ENCODE peak calls at places on chromosomes 6 and 20, in seven cellular contexts. X is SK-N-SH, U is HCT116, E is GM12878, Q is K562, N is HepG2, F is Panc1. D is an unnamed sample.

GRCh38 chr20:3077618-3078134 is 6.3 kb downstream of the OXT start:
- DNase-seq in X (no peak), U (no peak), E (no peak), Q (peak; percentile 61), N (no peak), F (no peak), D (no peak)

GRCh38 chr6:2688416-2689064 is 62.2 kb downstream of the MYLK4 start:
- DNase-seq in X (no peak), U (no peak), E (no peak), Q (no peak), N (peak; percentile 23), F (no peak), D (no peak)

GRCh38 chr6:122580731-122581130 is 29.5 kb upstream of the PKIB start:
- DNase-seq in X (no peak), U (peak; percentile 15), E (no peak), Q (no peak), N (peak; percentile 4), F (no peak), D (no peak)

GRCh38 chr6:153231048-153231635 is 100.1 kb upstream of the RGS17 start:
- DNase-seq in X (peak; percentile 51), U (peak; percentile 52), E (no peak), Q (peak; percentile 14), N (peak; percentile 40), F (peak; percentile 43), D (peak; percentile 58)

GRCh38 chr6:35581633-35582032 is 68.9 kb upstream of the TULP1 start:
- DNase-seq in X (no peak), U (no peak), E (no peak), Q (no peak), N (no peak), F (no peak), D (peak; percentile 26)

GRCh38 chr6:63805808-63806572 is 170.4 kb downstream of the PHF3 start:
- DNase-seq in X (peak; percentile 4), U (no peak), E (no peak), Q (no peak), N (peak; percentile 84), F (peak; percentile 92), D (no peak)

GRCh38 chr6:44193307-44193910 is 23.3 kb upstream of the MYMX start:
- DNase-seq in X (no peak), U (no peak), E (no peak), Q (no peak), N (no peak), F (no peak), D (no peak)

GRCh38 chr6:113103618-113104390 is 753.3 kb upstream of the MARCKS start:
- DNase-seq in X (no peak), U (no peak), E (no peak), Q (no peak), N (no peak), F (no peak), D (no peak)

DNA sequence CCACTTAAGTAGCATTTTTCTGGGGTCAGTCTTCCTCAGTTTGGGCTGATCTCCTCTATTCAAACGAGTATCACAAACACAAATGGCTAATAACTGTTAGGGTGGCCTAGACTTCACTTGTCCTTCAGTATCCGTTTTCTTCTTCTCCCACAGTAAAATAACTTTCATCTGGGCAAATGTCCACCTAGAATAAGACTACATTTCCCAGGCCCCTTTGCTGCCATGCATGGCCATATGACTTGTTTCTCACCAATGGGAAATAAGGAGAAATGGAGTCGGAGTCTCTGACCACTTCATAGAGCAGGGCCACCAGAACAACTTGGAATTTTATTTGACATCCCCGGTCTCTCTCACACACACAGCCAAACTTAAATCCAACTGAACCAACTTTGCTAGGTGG is 51.4 kb downstream of the SULF2 start:
- DNase-seq in X (no peak), U (no peak), E (no peak), Q (peak; percentile 44), N (no peak), F (no peak), D (no peak)
- TF ChIP-seq SIN3A in X (no peak), U (no peak), E (no peak), Q (no peak), N (no peak), F (no peak), D (no peak)

DNA sequence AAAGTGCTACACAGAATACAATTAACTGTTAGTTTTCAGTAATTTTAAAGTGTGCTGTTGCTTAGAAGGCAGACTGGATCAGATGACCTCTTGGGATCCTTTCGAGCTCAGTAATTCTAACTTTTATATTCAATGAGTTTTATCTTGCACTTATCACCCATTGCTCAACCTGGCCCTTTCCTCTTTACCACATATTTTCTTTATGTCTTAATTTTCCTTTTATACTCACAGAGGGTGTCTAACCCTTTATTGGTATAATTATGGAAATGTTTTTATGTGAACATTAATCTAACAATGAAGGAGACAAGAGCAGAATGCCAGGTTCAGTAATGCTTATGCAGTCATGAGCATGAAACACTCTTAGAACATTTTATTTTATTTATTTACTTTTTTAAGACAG is 39.7 kb upstream of the CARMIL1 start:
- DNase-seq in X (no peak), U (no peak), E (no peak), Q (no peak), N (no peak), F (no peak), D (no peak)
- TF ChIP-seq SIN3A in X (no peak), U (no peak), E (no peak), Q (no peak), N (no peak), F (no peak), D (no peak)

GRCh38 chr6:119426619-119427018 is 77.1 kb upstream of the MAN1A1 start:
- DNase-seq in X (no peak), U (no peak), E (no peak), Q (no peak), N (no peak), F (no peak), D (no peak)
- TF ChIP-seq SIN3A in X (no peak), U (no peak), E (no peak), Q (no peak), N (no peak), F (no peak), D (no peak)

GRCh38 chr6:37913210-37913609 is 93.7 kb downstream of the ZFAND3 start:
- DNase-seq in X (no peak), U (no peak), E (no peak), Q (no peak), N (no peak), F (no peak), D (no peak)
- TF ChIP-seq SIN3A in X (no peak), U (no peak), E (no peak), Q (no peak), N (no peak), F (no peak), D (no peak)

GRCh38 chr20:17734374-17734773 is 34.6 kb downstream of the BANF2 start:
- DNase-seq in X (no peak), U (no peak), E (no peak), Q (no peak), N (no peak), F (no peak), D (no peak)

GRCh38 chr20:17732907-17733521 is 33.2 kb downstream of the BANF2 start:
- DNase-seq in X (no peak), U (no peak), E (no peak), Q (no peak), N (no peak), F (no peak), D (no peak)

GRCh38 chr20:17733781-17734304 is 34.1 kb downstream of the BANF2 start:
- DNase-seq in X (no peak), U (no peak), E (no peak), Q (no peak), N (no peak), F (no peak), D (no peak)

GRCh38 chr20:17735959-17736621 is 36.3 kb downstream of the BANF2 start:
- DNase-seq in X (no peak), U (no peak), E (no peak), Q (no peak), N (no peak), F (no peak), D (no peak)

DNA sequence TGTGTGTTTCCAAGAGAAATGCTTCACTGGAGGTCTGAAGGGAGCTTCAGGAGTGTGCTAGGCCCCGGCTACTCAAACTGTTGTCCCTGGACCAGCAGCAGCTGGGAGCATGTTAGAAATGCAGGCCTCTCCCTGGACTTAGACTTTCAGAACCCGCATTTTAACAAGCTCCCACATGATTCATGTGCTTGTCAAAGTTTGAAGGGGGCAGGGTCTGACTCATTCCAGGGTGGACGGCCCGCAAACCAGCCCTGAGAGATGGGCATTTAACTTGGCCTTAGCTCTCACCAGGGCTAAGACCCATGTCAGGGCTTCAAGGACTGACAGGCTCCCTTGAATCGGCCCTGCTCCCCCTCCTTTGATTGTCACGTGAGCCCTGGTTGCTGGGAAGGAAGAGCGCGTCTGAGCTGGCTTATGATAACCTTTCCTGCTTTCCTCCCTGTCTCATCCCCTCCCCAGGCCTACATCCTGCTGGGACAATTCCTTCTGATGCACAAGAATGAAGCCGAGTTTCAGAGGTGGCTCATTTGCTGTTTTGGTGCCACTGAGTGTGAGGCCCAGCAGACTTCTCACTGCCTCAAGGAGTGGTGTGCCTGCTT is 35.5 kb downstream of the BANF2 start:
- DNase-seq in X (no peak), U (no peak), E (no peak), Q (no peak), N (no peak), F (no peak), D (no peak)
- TF ChIP-seq SIN3A in X (no peak), U (no peak), E (no peak), Q (no peak), N (no peak), F (no peak), D (no peak)